ENCODE peak calls at places on chromosomes 13 and 19, in nine cellular contexts. I is stomach, J is adrenal gland, N is right lobe of liver, Q is Peyer's patch, M is tibial nerve, R is IMR-90, P is breast epithelium, U is A549. K is an unnamed sample.

GRCh38 chr13:98978280-98978679 is 416 bp upstream of the DOCK9 start:
- DNase-seq in I (no peak), N (no peak), Q (no peak), R (peak), M (no peak), P (no peak), J (no peak), U (no peak), K (peak)

GRCh38 chr19:5125376-5125775 is 156.5 kb downstream of the KDM4B start:
- DNase-seq in N (no peak), M (no peak), U (no peak), R (no peak), J (no peak), I (no peak), Q (no peak), P (no peak), K (no peak)

GRCh38 chr13:50745542-50745941 is 98.0 kb downstream of the DLEU7 start:
- DNase-seq in M (no peak), Q (no peak), I (no peak), U (peak), N (no peak), P (no peak), R (no peak), J (no peak), K (no peak)

GRCh38 chr19:50435221-50435620 is 2.5 kb downstream of the MYBPC2 start:
- DNase-seq in J (no peak), I (no peak), R (no peak), P (no peak), N (no peak), U (no peak), M (no peak), Q (no peak), K (no peak)

GRCh38 chr19:55973982-55974381 is 12.6 kb upstream of the NLRP5 start:
- DNase-seq in Q (no peak), I (no peak), P (no peak), U (no peak), N (no peak), R (no peak), M (no peak), J (no peak), K (no peak)

GRCh38 chr13:66886248-66886647 is 343.9 kb downstream of the PCDH9 start:
- DNase-seq in I (no peak), R (no peak), U (no peak), J (no peak), P (no peak), N (no peak), Q (no peak), M (no peak), K (no peak)

GRCh38 chr19:8311461-8312260 is 3.5 kb upstream of the CD320 start:
- DNase-seq in M (no peak), P (no peak), U (no peak), Q (peak), N (peak), J (no peak), R (no peak), I (peak), K (no peak)

GRCh38 chr13:72823081-72823480 is 41.1 kb downstream of the PIBF1 start:
- DNase-seq in R (no peak), Q (no peak), U (no peak), N (no peak), P (no peak), J (no peak), I (no peak), M (no peak), K (no peak)

GRCh38 chr13:79692846-79693245 is 211.9 kb downstream of the NDFIP2 start:
- DNase-seq in J (no peak), Q (no peak), U (no peak), I (no peak), R (no peak), P (no peak), M (no peak), N (no peak), K (no peak)

GRCh38 chr19:49104229-49104864 is 9.8 kb upstream of the LIN7B start:
- DNase-seq in R (no peak), N (no peak), M (no peak), U (no peak), J (no peak), P (no peak), Q (no peak), I (no peak), K (no peak)

GRCh38 chr19:47280183-47280797 is 5.6 kb downstream of the INAFM1 start:
- DNase-seq in I (peak), P (no peak), N (no peak), R (no peak), U (peak), Q (peak), M (no peak), J (peak), K (no peak)

GRCh38 chr19:20078696-20079095 is 896 bp downstream of the ZNF90 start:
- DNase-seq in I (no peak), P (no peak), N (no peak), J (peak), M (peak), U (no peak), R (peak), Q (peak), K (no peak)

GRCh38 chr19:12448808-12449207 is 8.0 kb upstream of the ZNF443 start:
- DNase-seq in I (no peak), Q (no peak), J (no peak), U (no peak), M (no peak), R (no peak), P (no peak), N (no peak), K (no peak)

GRCh38 chr13:79745141-79745540 is 264.2 kb downstream of the NDFIP2 start:
- DNase-seq in Q (no peak), J (no peak), R (no peak), M (no peak), I (no peak), U (no peak), P (no peak), N (no peak), K (no peak)

GRCh38 chr13:95256086-95256485 is 45.2 kb downstream of the ABCC4 start:
- DNase-seq in U (peak), I (no peak), J (no peak), R (peak), P (no peak), N (no peak), Q (no peak), M (no peak), K (peak)

GRCh38 chr13:73514208-73514607 is 455.4 kb downstream of the KLF5 start:
- DNase-seq in Q (no peak), R (no peak), M (no peak), P (no peak), I (no peak), U (no peak), J (no peak), N (no peak), K (no peak)

GRCh38 chr13:39538826-39539555 is 64.0 kb downstream of the LHFPL6 start:
- DNase-seq in M (no peak), P (no peak), U (no peak), Q (no peak), I (no peak), R (peak), J (no peak), N (no peak), K (no peak)

GRCh38 chr19:38049105-38049649 is 142.2 kb downstream of the SIPA1L3 start:
- DNase-seq in P (no peak), U (no peak), M (no peak), J (no peak), Q (peak), N (no peak), R (no peak), I (peak), K (no peak)

GRCh38 chr13:107753748-107754147 is 461.6 kb downstream of the LIG4 start:
- DNase-seq in J (no peak), N (no peak), Q (no peak), U (no peak), I (no peak), P (no peak), M (no peak), R (no peak), K (no peak)

GRCh38 chr19:611506-611869 is 21.8 kb downstream of the HCN2 start:
- DNase-seq in I (no peak), J (no peak), P (no peak), N (no peak), U (no peak), R (peak), Q (no peak), M (no peak), K (no peak)

GRCh38 chr13:19605161-19605955 is 28.1 kb upstream of the MPHOSPH8 start:
- DNase-seq in Q (no peak), J (no peak), N (no peak), P (no peak), I (no peak), R (peak), U (no peak), M (no peak), K (peak)

GRCh38 chr13:87094646-87095045 is 576.5 kb upstream of the SLITRK5 start:
- DNase-seq in P (no peak), R (no peak), Q (no peak), I (no peak), J (no peak), U (no peak), N (no peak), M (no peak), K (no peak)

GRCh38 chr19:18514800-18515682 is 6.8 kb downstream of the ELL start:
- DNase-seq in I (peak), U (no peak), R (peak), M (peak), P (peak), Q (peak), N (peak), J (peak), K (no peak)

GRCh38 chr13:20206065-20206725 is 13.5 kb upstream of the GJB2 start:
- DNase-seq in R (no peak), P (no peak), I (no peak), N (no peak), J (no peak), Q (no peak), U (no peak), M (no peak), K (no peak)

GRCh38 chr13:41345921-41346589 is 35.0 kb downstream of the NAA16 start:
- DNase-seq in R (peak), U (no peak), I (no peak), N (no peak), J (no peak), M (no peak), Q (no peak), P (no peak), K (no peak)

GRCh38 chr19:21101511-21102242 is 19.7 kb downstream of the ZNF714 start:
- DNase-seq in M (no peak), N (no peak), Q (no peak), U (no peak), I (no peak), P (no peak), J (peak), R (peak), K (no peak)

GRCh38 chr13:95704510-95704909 is 27.6 kb downstream of the DNAJC3 start:
- DNase-seq in Q (no peak), I (no peak), U (peak), J (no peak), P (no peak), R (no peak), N (no peak), M (no peak), K (no peak)

GRCh38 chr19:7483720-7484201 is 5.1 kb downstream of the PEX11G start:
- DNase-seq in I (no peak), U (no peak), P (peak), M (no peak), Q (peak), J (peak), N (no peak), R (no peak), K (no peak)

GRCh38 chr13:73870970-73871935 is 263.0 kb downstream of the KLF12 start:
- DNase-seq in U (no peak), R (peak), I (no peak), J (peak), P (no peak), M (peak), N (no peak), Q (no peak), K (no peak)

GRCh38 chr19:51066816-51067215 is 1.9 kb upstream of the KLK13 start:
- DNase-seq in Q (no peak), N (no peak), U (no peak), J (no peak), M (no peak), R (no peak), P (no peak), I (no peak), K (no peak)

DNA sequence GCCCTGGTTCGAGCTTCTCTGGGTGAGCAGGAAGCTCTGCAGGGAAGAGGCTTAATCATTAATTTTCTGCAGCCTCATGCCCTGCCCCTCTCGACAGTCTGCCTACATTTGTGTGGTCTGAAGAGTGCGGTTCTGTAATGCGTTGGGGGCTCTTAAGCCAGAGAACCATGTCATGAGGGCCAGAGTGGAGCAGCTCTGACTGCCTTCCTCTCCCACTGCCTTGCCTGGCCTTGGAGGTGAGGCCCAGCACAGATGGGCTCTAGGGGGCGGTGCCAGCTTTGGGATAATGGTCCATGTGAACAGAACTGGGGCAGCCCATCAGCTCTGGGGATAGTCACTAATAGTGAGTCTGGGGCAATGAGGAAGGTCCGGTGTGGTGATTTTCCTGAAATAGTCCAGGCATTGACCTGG is 5.7 kb downstream of the FGF9 start:
- DNase-seq in R (no peak), I (peak), J (no peak), M (no peak), Q (peak), U (no peak), N (no peak), P (no peak), K (no peak)
- TF ChIP-seq CTCF in R (no peak), I (no peak), J (no peak), M (no peak), Q (no peak), U (no peak), N (no peak), P (no peak), K (peak)

GRCh38 chr13:33846306-33847062 is 28.5 kb downstream of the RFC3 start:
- DNase-seq in R (no peak), Q (no peak), U (no peak), P (no peak), N (no peak), I (no peak), M (no peak), J (no peak), K (no peak)
- TF ChIP-seq POLR2A in R (no peak), Q (no peak), U (no peak), P (no peak), N (no peak), I (no peak), M (no peak), J (no peak), K (no peak)

DNA sequence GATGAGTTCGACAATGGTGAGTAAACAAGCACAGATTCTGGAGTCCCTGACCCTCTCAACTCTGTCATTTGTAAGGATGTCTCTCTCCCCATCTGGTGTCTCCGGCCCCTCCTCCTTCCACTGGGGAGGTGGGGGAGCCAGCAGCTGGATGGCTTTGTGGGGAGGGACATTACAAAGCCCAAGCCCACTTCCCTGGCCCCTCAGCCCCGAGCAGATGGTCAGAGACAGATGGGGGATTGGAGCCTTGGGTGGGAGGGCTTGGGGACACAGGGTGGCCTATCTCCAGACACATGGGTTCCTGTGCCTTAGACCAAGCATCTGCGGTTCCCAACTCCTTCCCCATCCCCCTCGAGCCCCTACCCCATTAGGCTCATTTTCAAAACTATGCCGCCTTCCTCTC is 2.5 kb downstream of the TIMM50 start:
- DNase-seq in U (no peak), J (no peak), M (no peak), P (no peak), N (no peak), R (no peak), Q (no peak), I (no peak), K (no peak)
- TF ChIP-seq CTCF in U (no peak), J (no peak), M (no peak), P (no peak), N (no peak), R (no peak), Q (no peak), I (no peak), K (no peak)

GRCh38 chr19:27709496-27709895 is 1503.5 kb downstream of the UQCRFS1 start:
- DNase-seq in U (no peak), R (no peak), N (no peak), P (no peak), J (no peak), M (no peak), Q (no peak), I (no peak), K (no peak)

DNA sequence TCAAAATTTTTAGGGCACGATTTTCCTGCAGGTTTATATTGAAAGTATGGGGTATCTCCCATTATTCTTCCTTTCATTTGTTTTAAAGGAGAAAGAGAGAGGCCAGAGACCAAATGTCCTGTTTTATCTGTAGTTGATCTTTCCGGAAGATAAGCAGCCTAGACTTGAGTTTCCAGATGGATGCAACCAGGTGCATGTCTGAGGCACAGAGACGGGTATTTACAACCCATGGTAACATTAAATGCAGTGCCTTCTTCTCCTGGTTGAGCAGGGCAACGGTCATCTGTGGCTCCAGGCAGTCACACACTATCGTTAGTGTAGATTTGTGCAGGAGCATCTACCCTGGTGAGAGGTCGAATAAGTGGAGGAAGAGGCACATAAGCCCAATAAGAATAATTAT is 1507.1 kb downstream of the UQCRFS1 start:
- DNase-seq in M (no peak), P (no peak), U (no peak), J (no peak), I (no peak), R (no peak), Q (no peak), N (no peak), K (no peak)
- TF ChIP-seq POLR2A in M (no peak), P (no peak), U (no peak), J (no peak), I (no peak), R (no peak), Q (no peak), N (no peak), K (no peak)

GRCh38 chr19:10292789-10293636 is 3.3 kb downstream of the ICAM5 start:
- DNase-seq in N (no peak), M (no peak), U (no peak), J (no peak), I (no peak), Q (no peak), P (no peak), R (no peak), K (no peak)

GRCh38 chr19:10295847-10296591 is 6.3 kb downstream of the ICAM5 start:
- DNase-seq in R (no peak), U (no peak), M (no peak), P (no peak), Q (no peak), I (no peak), N (no peak), J (no peak), K (no peak)

GRCh38 chr19:10294368-10294697 is 4.6 kb downstream of the ICAM5 start:
- DNase-seq in N (no peak), M (no peak), R (no peak), Q (no peak), I (no peak), J (no peak), P (no peak), U (no peak), K (no peak)

GRCh38 chr19:10293637-10294367 is 4.0 kb downstream of the ICAM5 start:
- DNase-seq in J (no peak), R (no peak), M (no peak), P (no peak), I (no peak), U (no peak), Q (no peak), N (no peak), K (no peak)

DNA sequence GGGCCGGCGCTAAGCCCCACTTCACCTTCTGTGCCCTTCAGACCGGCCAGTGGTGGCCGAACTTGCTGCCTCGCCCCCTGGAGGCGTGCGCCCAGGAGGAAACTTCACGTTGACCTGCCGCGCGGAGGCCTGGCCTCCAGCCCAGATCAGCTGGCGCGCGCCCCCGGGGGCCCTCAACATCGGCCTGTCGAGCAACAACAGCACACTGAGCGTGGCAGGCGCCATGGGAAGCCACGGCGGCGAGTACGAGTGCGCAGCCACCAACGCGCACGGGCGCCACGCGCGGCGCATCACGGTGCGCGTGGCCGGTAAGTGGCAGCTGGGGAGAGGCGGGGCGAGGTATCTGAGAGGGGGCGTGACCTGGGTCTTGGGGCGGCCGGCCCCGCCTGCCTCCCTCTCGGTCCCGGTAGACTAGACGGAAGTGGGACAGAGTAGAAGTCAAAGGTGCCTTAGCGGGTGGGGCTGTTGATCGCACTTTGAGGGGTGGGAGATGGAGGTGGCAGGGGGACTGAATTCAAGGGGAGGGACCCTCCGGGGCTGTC is 5.6 kb downstream of the ICAM5 start:
- DNase-seq in N (no peak), I (peak), P (no peak), Q (peak), U (no peak), J (no peak), M (no peak), R (no peak), K (no peak)
- TF ChIP-seq CTCF in N (no peak), I (peak), P (no peak), Q (no peak), U (no peak), J (no peak), M (no peak), R (no peak), K (no peak)